ENCODE peak calls at places on chromosomes 1 and 21, in seven cellular contexts. One of them, this sample, is unnamed.

GRCh38 chr1:157403203-157403602 is 149.1 kb downstream of the FCRL5 start:
- DNase-seq in trophoblast cell: no peak
- DNase-seq in neuronal stem cell: no peak
- DNase-seq in mesendoderm: peak
- DNase-seq in H1: peak
- DNase-seq in H9: peak
- DNase-seq in IMR-90: no peak
- DNase-seq in this sample: peak

GRCh38 chr1:151282883-151283725 is 1.0 kb downstream of the ZNF687 start:
- DNase-seq in neuronal stem cell: peak
- DNase-seq in IMR-90: no peak
- DNase-seq in mesendoderm: peak
- DNase-seq in H9: no peak
- DNase-seq in trophoblast cell: peak
- DNase-seq in H1: no peak
- DNase-seq in this sample: peak

GRCh38 chr1:71014110-71014509 is 33.5 kb downstream of the PTGER3 start:
- DNase-seq in H1: no peak
- DNase-seq in mesendoderm: no peak
- DNase-seq in IMR-90: no peak
- DNase-seq in trophoblast cell: peak
- DNase-seq in neuronal stem cell: no peak
- DNase-seq in H9: no peak
- DNase-seq in this sample: no peak

GRCh38 chr1:234583755-234584430 is 26.1 kb downstream of the IRF2BP2 start:
- DNase-seq in mesendoderm: no peak
- DNase-seq in neuronal stem cell: no peak
- DNase-seq in H9: no peak
- DNase-seq in trophoblast cell: no peak
- DNase-seq in H1: no peak
- DNase-seq in IMR-90: no peak
- DNase-seq in this sample: no peak

GRCh38 chr1:14994841-14995437 is 158.6 kb upstream of the TMEM51 start:
- DNase-seq in neuronal stem cell: no peak
- DNase-seq in trophoblast cell: no peak
- DNase-seq in mesendoderm: no peak
- DNase-seq in H1: no peak
- DNase-seq in H9: no peak
- DNase-seq in IMR-90: no peak
- DNase-seq in this sample: no peak

GRCh38 chr21:34204021-34204420 is 130.6 kb downstream of the MRPS6 start:
- DNase-seq in H1: no peak
- DNase-seq in trophoblast cell: no peak
- DNase-seq in mesendoderm: no peak
- DNase-seq in IMR-90: no peak
- DNase-seq in H9: no peak
- DNase-seq in neuronal stem cell: no peak
- DNase-seq in this sample: no peak

GRCh38 chr1:19003371-19004290 is 47.2 kb upstream of the IFFO2 start:
- DNase-seq in mesendoderm: no peak
- DNase-seq in trophoblast cell: no peak
- DNase-seq in IMR-90: peak
- DNase-seq in neuronal stem cell: no peak
- DNase-seq in H9: no peak
- DNase-seq in H1: no peak
- DNase-seq in this sample: no peak

GRCh38 chr1:240575976-240576666 is 35.8 kb downstream of the GREM2 start:
- DNase-seq in trophoblast cell: peak
- DNase-seq in IMR-90: peak
- DNase-seq in H1: no peak
- DNase-seq in H9: no peak
- DNase-seq in mesendoderm: peak
- DNase-seq in neuronal stem cell: no peak
- DNase-seq in this sample: peak

GRCh38 chr1:175192111-175192629 is 406 bp downstream of the KIAA0040 start:
- DNase-seq in trophoblast cell: peak
- DNase-seq in neuronal stem cell: no peak
- DNase-seq in mesendoderm: peak
- DNase-seq in IMR-90: no peak
- DNase-seq in H1: no peak
- DNase-seq in H9: peak
- DNase-seq in this sample: peak

GRCh38 chr1:64229307-64229706 is 25.9 kb downstream of the UBE2U start:
- DNase-seq in trophoblast cell: no peak
- DNase-seq in H9: no peak
- DNase-seq in IMR-90: no peak
- DNase-seq in H1: no peak
- DNase-seq in mesendoderm: peak
- DNase-seq in neuronal stem cell: no peak
- DNase-seq in this sample: no peak

GRCh38 chr1:66446261-66447001 is 87.5 kb upstream of the SGIP1 start:
- DNase-seq in H1: no peak
- DNase-seq in mesendoderm: peak
- DNase-seq in IMR-90: peak
- DNase-seq in neuronal stem cell: peak
- DNase-seq in H9: no peak
- DNase-seq in trophoblast cell: peak
- DNase-seq in this sample: peak

GRCh38 chr21:29481641-29482040 is 182.9 kb downstream of the BACH1 start:
- DNase-seq in neuronal stem cell: no peak
- DNase-seq in H9: no peak
- DNase-seq in mesendoderm: no peak
- DNase-seq in IMR-90: peak
- DNase-seq in H1: no peak
- DNase-seq in trophoblast cell: no peak
- DNase-seq in this sample: peak

GRCh38 chr21:44531606-44532128 is 8.3 kb downstream of the KRTAP10-1 start:
- DNase-seq in neuronal stem cell: no peak
- DNase-seq in trophoblast cell: no peak
- DNase-seq in IMR-90: no peak
- DNase-seq in H9: no peak
- DNase-seq in H1: no peak
- DNase-seq in mesendoderm: no peak
- DNase-seq in this sample: no peak

GRCh38 chr1:188670837-188671236 is 1806.8 kb downstream of the BRINP3 start:
- DNase-seq in mesendoderm: peak
- DNase-seq in H9: no peak
- DNase-seq in trophoblast cell: peak
- DNase-seq in IMR-90: peak
- DNase-seq in H1: no peak
- DNase-seq in neuronal stem cell: no peak
- DNase-seq in this sample: peak

GRCh38 chr1:45682942-45683341 is 3.4 kb downstream of the GPBP1L1 start:
- DNase-seq in trophoblast cell: no peak
- DNase-seq in mesendoderm: no peak
- DNase-seq in H1: no peak
- DNase-seq in H9: no peak
- DNase-seq in neuronal stem cell: no peak
- DNase-seq in IMR-90: no peak
- DNase-seq in this sample: no peak

GRCh38 chr1:9744106-9744799 is 79.5 kb downstream of the CLSTN1 start:
- DNase-seq in neuronal stem cell: no peak
- DNase-seq in mesendoderm: no peak
- DNase-seq in H1: no peak
- DNase-seq in trophoblast cell: no peak
- DNase-seq in H9: no peak
- DNase-seq in IMR-90: no peak
- DNase-seq in this sample: no peak

GRCh38 chr1:39980555-39981313 is 25.8 kb downstream of the MFSD2A start:
- DNase-seq in neuronal stem cell: no peak
- DNase-seq in mesendoderm: peak
- DNase-seq in H1: no peak
- DNase-seq in IMR-90: no peak
- DNase-seq in trophoblast cell: peak
- DNase-seq in H9: no peak
- DNase-seq in this sample: no peak

GRCh38 chr1:1357871-1358432 is 403 bp downstream of the MXRA8 start:
- DNase-seq in H9: no peak
- DNase-seq in H1: no peak
- DNase-seq in IMR-90: peak
- DNase-seq in mesendoderm: no peak
- DNase-seq in trophoblast cell: peak
- DNase-seq in neuronal stem cell: no peak
- DNase-seq in this sample: peak

GRCh38 chr1:231053493-231054162 is 13.6 kb upstream of the FAM89A start:
- DNase-seq in trophoblast cell: no peak
- DNase-seq in IMR-90: peak
- DNase-seq in mesendoderm: no peak
- DNase-seq in H9: no peak
- DNase-seq in H1: no peak
- DNase-seq in neuronal stem cell: no peak
- DNase-seq in this sample: peak

GRCh38 chr1:231049121-231049979 is 9.3 kb upstream of the FAM89A start:
- DNase-seq in mesendoderm: no peak
- DNase-seq in H1: no peak
- DNase-seq in H9: no peak
- DNase-seq in neuronal stem cell: no peak
- DNase-seq in IMR-90: no peak
- DNase-seq in trophoblast cell: peak
- DNase-seq in this sample: peak

GRCh38 chr1:231050395-231050794 is 10.3 kb upstream of the FAM89A start:
- DNase-seq in IMR-90: no peak
- DNase-seq in trophoblast cell: no peak
- DNase-seq in H9: no peak
- DNase-seq in mesendoderm: no peak
- DNase-seq in H1: no peak
- DNase-seq in neuronal stem cell: no peak
- DNase-seq in this sample: no peak

GRCh38 chr1:231055271-231055670 is 15.2 kb upstream of the FAM89A start:
- DNase-seq in H9: no peak
- DNase-seq in neuronal stem cell: no peak
- DNase-seq in H1: no peak
- DNase-seq in IMR-90: no peak
- DNase-seq in trophoblast cell: no peak
- DNase-seq in mesendoderm: no peak
- DNase-seq in this sample: no peak

GRCh38 chr1:231052777-231053176 is 12.7 kb upstream of the FAM89A start:
- DNase-seq in mesendoderm: no peak
- DNase-seq in trophoblast cell: no peak
- DNase-seq in IMR-90: no peak
- DNase-seq in H9: no peak
- DNase-seq in H1: no peak
- DNase-seq in neuronal stem cell: no peak
- DNase-seq in this sample: no peak
- H3K18ac ChIP-seq in mesendoderm: no peak
- H3K18ac ChIP-seq in trophoblast cell: no peak
- H3K18ac ChIP-seq in IMR-90: no peak
- H3K18ac ChIP-seq in H9: no peak
- H3K18ac ChIP-seq in H1: no peak
- H3K18ac ChIP-seq in neuronal stem cell: no peak
- H3K18ac ChIP-seq in this sample: no peak

GRCh38 chr1:179807691-179808485 is 64.8 kb downstream of the FAM163A start:
- DNase-seq in mesendoderm: no peak
- DNase-seq in H9: no peak
- DNase-seq in trophoblast cell: peak
- DNase-seq in H1: no peak
- DNase-seq in neuronal stem cell: no peak
- DNase-seq in IMR-90: peak
- DNase-seq in this sample: peak

GRCh38 chr1:179809506-179810366 is 66.6 kb downstream of the FAM163A start:
- DNase-seq in neuronal stem cell: peak
- DNase-seq in mesendoderm: peak
- DNase-seq in H1: peak
- DNase-seq in trophoblast cell: peak
- DNase-seq in IMR-90: peak
- DNase-seq in H9: peak
- DNase-seq in this sample: peak

GRCh38 chr1:179807291-179807690 is 64.2 kb downstream of the FAM163A start:
- DNase-seq in neuronal stem cell: no peak
- DNase-seq in H1: no peak
- DNase-seq in H9: no peak
- DNase-seq in trophoblast cell: peak
- DNase-seq in mesendoderm: no peak
- DNase-seq in IMR-90: no peak
- DNase-seq in this sample: no peak

GRCh38 chr1:179810367-179810715 is 67.2 kb downstream of the FAM163A start:
- DNase-seq in mesendoderm: no peak
- DNase-seq in neuronal stem cell: no peak
- DNase-seq in IMR-90: no peak
- DNase-seq in H1: no peak
- DNase-seq in H9: no peak
- DNase-seq in trophoblast cell: no peak
- DNase-seq in this sample: no peak

GRCh38 chr1:179808503-179808902 is 65.4 kb downstream of the FAM163A start:
- DNase-seq in mesendoderm: no peak
- DNase-seq in trophoblast cell: no peak
- DNase-seq in H9: no peak
- DNase-seq in H1: no peak
- DNase-seq in neuronal stem cell: no peak
- DNase-seq in IMR-90: no peak
- DNase-seq in this sample: no peak
- H3K18ac ChIP-seq in mesendoderm: no peak
- H3K18ac ChIP-seq in trophoblast cell: no peak
- H3K18ac ChIP-seq in H9: no peak
- H3K18ac ChIP-seq in H1: no peak
- H3K18ac ChIP-seq in neuronal stem cell: no peak
- H3K18ac ChIP-seq in IMR-90: peak
- H3K18ac ChIP-seq in this sample: no peak

GRCh38 chr1:193663965-193664364 is 477.6 kb upstream of the B3GALT2 start:
- DNase-seq in H1: no peak
- DNase-seq in trophoblast cell: no peak
- DNase-seq in IMR-90: no peak
- DNase-seq in neuronal stem cell: no peak
- DNase-seq in H9: no peak
- DNase-seq in mesendoderm: no peak
- DNase-seq in this sample: no peak
- H3K18ac ChIP-seq in H1: no peak
- H3K18ac ChIP-seq in trophoblast cell: no peak
- H3K18ac ChIP-seq in IMR-90: no peak
- H3K18ac ChIP-seq in neuronal stem cell: no peak
- H3K18ac ChIP-seq in H9: no peak
- H3K18ac ChIP-seq in mesendoderm: no peak
- H3K18ac ChIP-seq in this sample: no peak

GRCh38 chr1:155967410-155968400 is 10.6 kb downstream of the ARHGEF2 start:
- DNase-seq in neuronal stem cell: no peak
- DNase-seq in H9: no peak
- DNase-seq in mesendoderm: peak
- DNase-seq in H1: no peak
- DNase-seq in IMR-90: no peak
- DNase-seq in trophoblast cell: no peak
- DNase-seq in this sample: peak

GRCh38 chr1:155970531-155971167 is 7.7 kb downstream of the ARHGEF2 start:
- DNase-seq in mesendoderm: peak
- DNase-seq in H9: peak
- DNase-seq in H1: no peak
- DNase-seq in trophoblast cell: peak
- DNase-seq in neuronal stem cell: no peak
- DNase-seq in IMR-90: peak
- DNase-seq in this sample: peak

GRCh38 chr1:155969377-155969791 is 9.0 kb downstream of the ARHGEF2 start:
- DNase-seq in IMR-90: no peak
- DNase-seq in mesendoderm: no peak
- DNase-seq in H9: no peak
- DNase-seq in trophoblast cell: no peak
- DNase-seq in neuronal stem cell: no peak
- DNase-seq in H1: no peak
- DNase-seq in this sample: no peak

GRCh38 chr1:155966750-155967149 is 11.6 kb downstream of the ARHGEF2 start:
- DNase-seq in H1: no peak
- DNase-seq in trophoblast cell: no peak
- DNase-seq in neuronal stem cell: no peak
- DNase-seq in H9: no peak
- DNase-seq in mesendoderm: no peak
- DNase-seq in IMR-90: no peak
- DNase-seq in this sample: no peak

GRCh38 chr1:155968670-155969069 is 9.7 kb downstream of the ARHGEF2 start:
- DNase-seq in IMR-90: peak
- DNase-seq in trophoblast cell: no peak
- DNase-seq in mesendoderm: no peak
- DNase-seq in H9: no peak
- DNase-seq in neuronal stem cell: no peak
- DNase-seq in H1: no peak
- DNase-seq in this sample: no peak
- H3K18ac ChIP-seq in IMR-90: peak
- H3K18ac ChIP-seq in trophoblast cell: no peak
- H3K18ac ChIP-seq in mesendoderm: no peak
- H3K18ac ChIP-seq in H9: no peak
- H3K18ac ChIP-seq in neuronal stem cell: peak
- H3K18ac ChIP-seq in H1: no peak
- H3K18ac ChIP-seq in this sample: no peak